ENCODE peak calls at places on chromosomes 6 and 20, in ten cellular contexts. N, H, U, Z, L, C, J, R, K and S are unnamed samples.

GRCh38 chr6:14848019-14848418 is 397.9 kb upstream of the JARID2 start:
- DNase-seq in Z (no peak), R (no peak), U (no peak), H (no peak), J (peak), C (no peak), L (no peak), N (peak), K (no peak), S (no peak)

GRCh38 chr6:71043902-71044301 is 87.0 kb upstream of the B3GAT2 start:
- DNase-seq in Z (no peak), C (no peak), N (peak), U (no peak), L (no peak), K (no peak), R (no peak), J (peak), H (peak), S (peak)

GRCh38 chr6:36676142-36677058 is 2.1 kb upstream of the CDKN1A start:
- DNase-seq in K (no peak), H (peak), C (no peak), Z (no peak), U (no peak), N (no peak), R (no peak), L (no peak), J (peak), S (no peak)

GRCh38 chr6:34143884-34144580 is 1.9 kb downstream of the GRM4 start:
- DNase-seq in L (no peak), U (no peak), Z (peak), J (no peak), H (peak), R (peak), C (peak), K (no peak), N (no peak), S (no peak)

GRCh38 chr6:84912472-84913143 is 148.2 kb upstream of the TBX18 start:
- DNase-seq in J (no peak), U (no peak), H (no peak), L (no peak), R (no peak), Z (no peak), N (no peak), C (no peak), K (no peak), S (no peak)

GRCh38 chr20:5608448-5609161 is 141.6 kb upstream of the SHLD1 start:
- DNase-seq in K (no peak), Z (no peak), L (no peak), R (no peak), U (no peak), C (no peak), N (no peak), J (peak), H (peak), S (no peak)

GRCh38 chr6:31585531-31585930 is 546 bp upstream of the LST1 start:
- DNase-seq in N (no peak), K (no peak), Z (no peak), H (no peak), L (no peak), R (no peak), J (no peak), U (no peak), C (no peak), S (no peak)

GRCh38 chr6:109580519-109580918 is 97.5 kb upstream of the ZBTB24 start:
- DNase-seq in L (no peak), K (peak), R (no peak), Z (no peak), C (peak), H (peak), U (no peak), N (no peak), J (peak), S (no peak)

GRCh38 chr20:45963059-45964011 is 8.7 kb downstream of the ZNF335 start:
- DNase-seq in H (peak), N (no peak), J (peak), Z (no peak), C (no peak), L (peak), U (no peak), R (peak), K (no peak), S (peak)

GRCh38 chr20:1895674-1896496 is 678 bp downstream of the SIRPA start:
- DNase-seq in C (no peak), H (peak), R (peak), U (no peak), J (no peak), N (no peak), K (no peak), Z (no peak), L (no peak), S (peak)

GRCh38 chr20:34461779-34462087 is 54.5 kb upstream of the DYNLRB1 start:
- DNase-seq in C (no peak), U (no peak), L (no peak), J (peak), R (no peak), H (no peak), N (no peak), K (no peak), Z (no peak), S (no peak)

GRCh38 chr20:34997171-34997570 is 41.5 kb downstream of the MYH7B start:
- DNase-seq in N (no peak), C (no peak), L (no peak), H (no peak), Z (no peak), J (peak), R (peak), U (peak), K (no peak), S (peak)

GRCh38 chr6:28357036-28357435 is 7.3 kb downstream of the ZKSCAN3 start:
- DNase-seq in C (no peak), Z (no peak), L (no peak), R (no peak), J (peak), U (no peak), N (no peak), H (no peak), K (no peak), S (no peak)

GRCh38 chr20:16701296-16701695 is 28.5 kb upstream of the SNRPB2 start:
- DNase-seq in L (peak), J (no peak), H (peak), U (no peak), K (no peak), C (peak), R (no peak), N (no peak), Z (no peak), S (no peak)

GRCh38 chr6:103047567-103047966 is 1654.1 kb downstream of the GRIK2 start:
- DNase-seq in N (no peak), C (no peak), L (no peak), U (no peak), R (no peak), Z (no peak), J (no peak), H (no peak), K (no peak), S (no peak)

GRCh38 chr6:107314644-107315043 is 144.7 kb downstream of the PDSS2 start:
- DNase-seq in N (no peak), J (no peak), K (no peak), U (no peak), Z (no peak), C (no peak), H (no peak), R (no peak), L (no peak), S (no peak)

GRCh38 chr6:129469070-129469662 is 240.8 kb downstream of the ARHGAP18 start:
- DNase-seq in H (no peak), R (no peak), Z (no peak), L (no peak), C (no peak), J (peak), K (no peak), N (no peak), U (no peak), S (no peak)

GRCh38 chr6:45658958-45659357 is 281.2 kb upstream of the SUPT3H start:
- DNase-seq in U (no peak), K (no peak), Z (no peak), H (no peak), N (no peak), J (no peak), R (no peak), L (no peak), C (no peak), S (no peak)

GRCh38 chr6:82711105-82711829 is 347.6 kb downstream of the TPBG start:
- DNase-seq in C (no peak), U (peak), H (no peak), R (no peak), N (no peak), Z (no peak), J (no peak), L (no peak), K (no peak), S (no peak)

GRCh38 chr6:141326426-141326825 is 806.3 kb upstream of the GJE1 start:
- DNase-seq in K (peak), U (no peak), H (peak), N (peak), L (peak), R (no peak), C (no peak), J (peak), Z (no peak), S (no peak)

GRCh38 chr6:72748759-72749158 is 126.9 kb downstream of the KCNQ5 start:
- DNase-seq in R (no peak), H (peak), J (peak), N (peak), L (no peak), Z (no peak), C (no peak), U (no peak), K (peak), S (no peak)